ENCODE peak calls at places on chromosomes 11 and 22, in six cellular contexts. W, V, U, S, Q and T are unnamed samples.

GRCh38 chr22:29245626-29246385 is 22.0 kb downstream of the RHBDD3 start:
- DNase-seq in V (peak; percentile 60), S (peak; percentile 61), W (peak; percentile 77), Q (peak; percentile 78), U (peak; percentile 66), T (peak; percentile 67)

GRCh38 chr22:30097861-30098260 is 17.6 kb downstream of the HORMAD2 start:
- DNase-seq in W (no peak), Q (no peak), U (no peak), S (no peak), V (no peak), T (no peak)

GRCh38 chr11:60378359-60378758 is at the start of gene MS4A7:
- DNase-seq in Q (peak; percentile 70), V (no peak), W (no peak), U (peak; percentile 31), S (no peak), T (no peak)

GRCh38 chr11:122601131-122602125 is 54.1 kb upstream of the UBASH3B start:
- DNase-seq in V (no peak), Q (no peak), U (no peak), S (no peak), W (no peak), T (no peak)

GRCh38 chr11:114172055-114172861 is 112.7 kb downstream of the ZBTB16 start:
- DNase-seq in U (no peak), W (peak; percentile 76), Q (no peak), S (no peak), V (no peak), T (no peak)

GRCh38 chr11:117874253-117874909 is 2.1 kb downstream of the FXYD6 start:
- DNase-seq in U (no peak), Q (no peak), V (no peak), S (no peak), W (no peak), T (no peak)

GRCh38 chr22:20015187-20015625 is 1.4 kb downstream of the ARVCF start:
- DNase-seq in V (no peak), S (no peak), W (peak; percentile 57), U (no peak), Q (no peak), T (no peak)

GRCh38 chr11:131745405-131745804 is 375.0 kb downstream of the NTM start:
- DNase-seq in Q (no peak), V (no peak), S (no peak), U (no peak), W (no peak), T (no peak)

GRCh38 chr11:12914401-12914912 is 94.7 kb upstream of the RASSF10 start:
- DNase-seq in U (peak; percentile 75), W (no peak), Q (peak; percentile 51), S (no peak), V (peak; percentile 64), T (peak; percentile 31)

GRCh38 chr11:126101241-126101929 is 38.7 kb upstream of the CDON start:
- DNase-seq in S (no peak), Q (no peak), W (no peak), U (no peak), V (no peak), T (no peak)

GRCh38 chr11:108838804-108839128 is 173.9 kb downstream of the DDX10 start:
- DNase-seq in W (no peak), Q (no peak), V (no peak), S (no peak), U (no peak), T (no peak)

GRCh38 chr11:85595285-85595884 is 31.8 kb downstream of the DLG2 start:
- DNase-seq in W (no peak), U (no peak), Q (no peak), V (peak; percentile 23), S (no peak), T (no peak)

GRCh38 chr22:36764641-36765040 is 11.3 kb downstream of the IFT27 start:
- DNase-seq in Q (no peak), V (no peak), S (no peak), W (no peak), U (no peak), T (no peak)

GRCh38 chr11:104899226-104899625 is 966 bp upstream of the CASP12 start:
- DNase-seq in U (no peak), V (no peak), W (no peak), S (no peak), Q (no peak), T (no peak)

GRCh38 chr11:22539851-22540376 is 85.7 kb downstream of the FANCF start:
- DNase-seq in Q (no peak), V (peak; percentile 4), W (no peak), S (no peak), U (no peak), T (peak; percentile 15)

GRCh38 chr11:86800076-86800955 is at the start of gene PRSS23:
- DNase-seq in W (peak; percentile 60), S (no peak), Q (peak; percentile 75), V (peak; percentile 79), U (peak; percentile 66), T (peak; percentile 85)

GRCh38 chr22:26276530-26277200 is 107.4 kb downstream of the SEZ6L start:
- DNase-seq in S (no peak), V (no peak), Q (no peak), U (no peak), W (no peak), T (peak; percentile 16)

GRCh38 chr11:75413864-75414263 is 14.5 kb downstream of the RPS3 start:
- DNase-seq in W (no peak), Q (no peak), U (no peak), S (no peak), V (no peak), T (no peak)

DNA sequence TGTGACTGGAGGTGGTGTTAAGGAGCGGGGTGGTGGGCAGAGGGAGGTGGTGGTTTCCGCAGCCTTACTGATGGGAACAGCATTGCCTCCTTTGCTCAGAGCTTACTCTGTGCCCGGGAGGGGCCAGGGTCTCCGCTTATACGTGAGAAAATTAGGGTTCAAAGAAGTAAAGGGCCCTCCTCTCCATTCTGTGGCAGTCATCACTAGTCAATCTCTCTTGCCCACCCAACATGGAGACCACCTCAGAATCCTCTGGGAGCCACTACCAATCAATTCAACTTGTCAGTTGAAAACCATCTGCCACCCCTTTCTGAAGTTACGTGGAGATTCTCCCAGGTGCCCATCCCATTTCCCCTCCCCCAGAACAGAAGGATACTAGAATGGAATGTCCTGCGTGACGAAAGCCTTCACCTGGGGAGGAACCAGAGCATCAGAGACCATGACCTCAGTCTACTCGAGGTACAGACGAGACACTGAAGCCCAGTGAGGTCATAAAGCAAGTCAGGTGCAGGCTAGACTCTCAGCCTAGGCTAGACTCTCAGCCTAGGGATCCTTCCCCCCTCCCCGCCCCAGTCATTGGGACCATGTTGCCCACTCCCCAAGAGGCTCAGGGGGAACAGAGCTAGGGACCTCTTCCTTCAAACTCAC is 2.0 kb downstream of the SELENOM start:
- DNase-seq in Q (no peak), S (no peak), V (no peak), U (no peak), W (no peak), T (no peak)
- H3K27ac ChIP-seq in Q (peak overlapping the region; percentile 93), S (no peak overlapping the region), V (no peak overlapping the region), U (peak overlapping the region; percentile 95), W (no peak overlapping the region), T (no peak overlapping the region)

GRCh38 chr11:568306-569259 is 7.7 kb upstream of the PHRF1 start:
- DNase-seq in V (peak; percentile 97), U (peak; percentile 93), W (peak; percentile 95), Q (peak; percentile 95), S (peak; percentile 84), T (peak; percentile 95)

GRCh38 chr11:567629-568258 is 7.0 kb downstream of the RASSF7 start:
- DNase-seq in V (no peak), W (peak; percentile 64), U (no peak), Q (no peak), S (no peak), T (no peak)

GRCh38 chr11:571802-572185 is 4.5 kb upstream of the PHRF1 start:
- DNase-seq in S (no peak), V (no peak), W (no peak), Q (no peak), U (no peak), T (no peak)

GRCh38 chr11:567036-567628 is 6.4 kb downstream of the RASSF7 start:
- DNase-seq in S (no peak), U (no peak), V (no peak), Q (no peak), W (peak; percentile 57), T (no peak)

DNA sequence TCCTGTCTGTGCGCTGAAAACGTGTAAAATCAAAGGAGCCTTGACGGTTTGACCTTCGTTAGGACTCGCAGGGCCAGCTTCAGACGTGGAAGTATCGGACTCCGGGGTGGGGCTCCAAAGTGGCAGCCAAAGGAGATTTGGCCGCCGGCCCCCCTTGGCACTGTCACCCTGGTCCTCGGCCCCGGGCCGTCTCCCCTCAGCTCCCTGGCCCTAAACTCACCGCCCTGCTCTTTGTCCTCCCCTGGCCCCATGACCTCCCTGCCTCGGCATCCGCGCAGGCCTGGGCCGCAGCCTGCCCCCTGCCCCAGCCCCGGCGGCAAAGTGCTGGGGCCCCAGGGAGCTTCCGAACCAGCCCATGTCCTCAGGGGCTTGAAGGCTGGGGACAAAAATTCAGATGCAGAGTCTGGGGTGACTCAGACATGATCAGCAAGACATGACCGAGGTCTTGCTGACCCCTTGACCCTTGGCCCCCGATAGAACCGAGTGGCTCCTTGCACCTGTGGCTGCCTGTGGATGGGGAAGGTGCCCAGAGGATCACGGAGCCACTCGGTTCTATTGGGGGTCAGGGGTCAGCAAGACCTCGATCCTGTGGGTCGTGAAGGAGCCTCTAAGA is 6.9 kb upstream of the PHRF1 start:
- DNase-seq in W (peak; percentile 87), V (no peak), S (no peak), Q (no peak), U (peak; percentile 77), T (no peak)
- H3K27ac ChIP-seq in W (peak overlapping the region; percentile 72), V (no peak overlapping the region), S (peak overlapping the region; percentile 17), Q (peak overlapping the region; percentile 88), U (peak overlapping the region; percentile 99), T (peak overlapping the region; percentile 81)

GRCh38 chr11:73410627-73411026 is 34.4 kb downstream of the RELT start:
- DNase-seq in U (no peak), Q (no peak), W (no peak), S (no peak), V (no peak), T (no peak)
- H3K27ac ChIP-seq in U (no peak overlapping the region), Q (no peak overlapping the region), W (no peak overlapping the region), S (no peak overlapping the region), V (no peak overlapping the region), T (no peak overlapping the region)

GRCh38 chr11:79400717-79401330 is 40.0 kb downstream of the TENM4 start:
- DNase-seq in V (peak; percentile 17), U (peak; percentile 36), S (no peak), Q (peak; percentile 51), W (no peak), T (peak; percentile 46)

GRCh38 chr11:79396674-79397073 is 44.2 kb downstream of the TENM4 start:
- DNase-seq in S (no peak), W (no peak), V (no peak), Q (no peak), U (no peak), T (no peak)

GRCh38 chr11:79400206-79400605 is 40.6 kb downstream of the TENM4 start:
- DNase-seq in W (no peak), Q (no peak), S (no peak), V (no peak), U (no peak), T (no peak)

GRCh38 chr11:79396001-79396400 is 44.8 kb downstream of the TENM4 start:
- DNase-seq in Q (no peak), S (no peak), V (no peak), U (no peak), W (no peak), T (no peak)

DNA sequence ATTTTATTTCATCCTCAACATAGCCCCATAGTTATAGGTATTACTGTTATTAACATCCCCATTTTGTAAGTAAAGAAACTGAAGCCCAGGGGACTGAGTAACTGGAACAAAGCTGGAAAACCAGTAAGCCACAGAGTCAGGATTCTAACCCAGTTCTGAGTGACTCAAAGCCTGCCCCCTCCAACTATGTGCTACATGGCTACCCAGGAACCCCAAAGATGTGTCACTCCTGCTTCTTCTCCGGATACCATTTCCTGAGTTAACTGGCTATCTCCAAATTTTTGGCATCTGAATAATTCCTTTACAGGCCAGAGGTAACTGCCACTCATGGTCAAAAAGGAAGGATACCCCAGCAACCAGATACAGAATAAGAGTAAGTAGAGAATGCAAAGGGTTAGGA is 43.6 kb downstream of the TENM4 start:
- DNase-seq in Q (no peak), U (no peak), S (no peak), V (no peak), W (no peak), T (no peak)
- H3K27ac ChIP-seq in Q (no peak overlapping the region), U (no peak overlapping the region), S (no peak overlapping the region), V (no peak overlapping the region), W (no peak overlapping the region), T (no peak overlapping the region)